ENCODE peak calls at places on chromosomes 2 and 18, in four cellular contexts. Q is HTR-8/SVneo; M is effector memory CD8-positive, alpha-beta T cell; G is trophoblast cell. N is an unnamed sample.

GRCh38 chr18:9091066-9091476 is 11.4 kb upstream of the NDUFV2 start:
- DNase-seq in Q (no peak), M (no peak), G (no peak), N (no peak)

GRCh38 chr2:180516204-180516603 is 464.2 kb upstream of the UBE2E3 start:
- DNase-seq in Q (no peak), M (no peak), G (no peak), N (no peak)

GRCh38 chr2:27772804-27773203 is 1.3 kb downstream of the MRPL33 start:
- DNase-seq in Q (no peak), M (no peak), G (no peak), N (no peak)

GRCh38 chr18:57909620-57910019 is 106.5 kb upstream of the ATP8B1 start:
- DNase-seq in Q (no peak), M (no peak), G (no peak), N (no peak)

GRCh38 chr2:86704482-86704971 is 15.6 kb upstream of the RMND5A start:
- DNase-seq in Q (peak), M (no peak), G (peak), N (no peak)

GRCh38 chr2:235381261-235381912 is 112.5 kb upstream of the AGAP1 start:
- DNase-seq in Q (no peak), M (no peak), G (no peak), N (no peak)

GRCh38 chr2:84792856-84793522 is 87.9 kb downstream of the TRABD2A start:
- DNase-seq in Q (no peak), M (no peak), G (peak), N (no peak)

GRCh38 chr18:12038661-12039417 is 54.8 kb upstream of the ANKRD62 start:
- DNase-seq in Q (peak), M (peak), G (peak), N (peak)

GRCh38 chr2:10517351-10518043 is 69.4 kb upstream of the ODC1 start:
- DNase-seq in Q (no peak), M (no peak), G (peak), N (no peak)

GRCh38 chr2:215542690-215543089 is 106.8 kb upstream of the FN1 start:
- DNase-seq in Q (no peak), M (no peak), G (no peak), N (no peak)

GRCh38 chr2:222756951-222757645 is 85.6 kb downstream of the MOGAT1 start:
- DNase-seq in Q (peak), M (no peak), G (peak), N (no peak)

GRCh38 chr2:239035997-239036731 is 188.3 kb downstream of the TWIST2 start:
- DNase-seq in Q (no peak), M (no peak), G (no peak), N (no peak)

GRCh38 chr2:229133155-229133772 is 137.8 kb downstream of the PID1 start:
- DNase-seq in Q (peak), M (no peak), G (peak), N (no peak)

GRCh38 chr18:58223717-58224424 is 179.8 kb downstream of the NEDD4L start:
- DNase-seq in Q (peak), M (no peak), G (peak), N (no peak)

GRCh38 chr2:28429636-28430376 is 37.1 kb downstream of the FOSL2 start:
- DNase-seq in Q (no peak), M (no peak), G (no peak), N (no peak)

GRCh38 chr2:208711598-208711997 is 305.0 kb downstream of the PTH2R start:
- DNase-seq in Q (no peak), M (no peak), G (no peak), N (no peak)